ENCODE peak calls at places on chromosomes 11 and 22, in ten cellular contexts. One of them, this sample, is unnamed.

GRCh38 chr11:128714881-128715280 is 21.0 kb downstream of the FLI1 start:
- DNase-seq in NCI-H82: no peak
- DNase-seq in stomach: no peak
- DNase-seq in H9: no peak
- DNase-seq in left cardiac atrium: no peak
- DNase-seq in ELR: peak; percentile 95
- DNase-seq in MM.1S: no peak
- DNase-seq in CD8-positive, alpha-beta memory T cell: no peak
- DNase-seq in effector CD4-positive, alpha-beta T cell: no peak
- DNase-seq in IMR-90: peak; percentile 97
- DNase-seq in this sample: no peak

GRCh38 chr11:127224276-127224675 is 223.7 kb upstream of the KIRREL3 start:
- DNase-seq in IMR-90: no peak
- DNase-seq in H9: no peak
- DNase-seq in MM.1S: no peak
- DNase-seq in left cardiac atrium: no peak
- DNase-seq in CD8-positive, alpha-beta memory T cell: no peak
- DNase-seq in ELR: no peak
- DNase-seq in stomach: no peak
- DNase-seq in effector CD4-positive, alpha-beta T cell: no peak
- DNase-seq in NCI-H82: no peak
- DNase-seq in this sample: no peak

GRCh38 chr11:96854425-96854824 is 464.6 kb downstream of the JRKL start:
- DNase-seq in NCI-H82: no peak
- DNase-seq in MM.1S: no peak
- DNase-seq in ELR: no peak
- DNase-seq in CD8-positive, alpha-beta memory T cell: no peak
- DNase-seq in stomach: no peak
- DNase-seq in IMR-90: no peak
- DNase-seq in H9: no peak
- DNase-seq in left cardiac atrium: no peak
- DNase-seq in effector CD4-positive, alpha-beta T cell: no peak
- DNase-seq in this sample: no peak

GRCh38 chr11:73654482-73655021 is 8.2 kb downstream of the PLEKHB1 start:
- DNase-seq in MM.1S: no peak
- DNase-seq in effector CD4-positive, alpha-beta T cell: no peak
- DNase-seq in NCI-H82: no peak
- DNase-seq in stomach: no peak
- DNase-seq in left cardiac atrium: no peak
- DNase-seq in IMR-90: no peak
- DNase-seq in CD8-positive, alpha-beta memory T cell: no peak
- DNase-seq in H9: no peak
- DNase-seq in ELR: no peak
- DNase-seq in this sample: no peak

GRCh38 chr11:69402251-69402892 is 79.1 kb upstream of the LINC01488 start:
- DNase-seq in left cardiac atrium: no peak
- DNase-seq in MM.1S: no peak
- DNase-seq in ELR: no peak
- DNase-seq in CD8-positive, alpha-beta memory T cell: no peak
- DNase-seq in H9: no peak
- DNase-seq in stomach: no peak
- DNase-seq in effector CD4-positive, alpha-beta T cell: no peak
- DNase-seq in IMR-90: no peak
- DNase-seq in NCI-H82: no peak
- DNase-seq in this sample: no peak

GRCh38 chr22:48761546-48761945 is 1066.1 kb downstream of the BRD1 start:
- DNase-seq in H9: peak; percentile 10
- DNase-seq in effector CD4-positive, alpha-beta T cell: no peak
- DNase-seq in left cardiac atrium: no peak
- DNase-seq in IMR-90: no peak
- DNase-seq in ELR: no peak
- DNase-seq in stomach: peak; percentile 15
- DNase-seq in MM.1S: no peak
- DNase-seq in NCI-H82: no peak
- DNase-seq in CD8-positive, alpha-beta memory T cell: no peak
- DNase-seq in this sample: no peak

GRCh38 chr11:19199766-19200165 is 2.0 kb downstream of the CSRP3 start:
- DNase-seq in stomach: no peak
- DNase-seq in ELR: no peak
- DNase-seq in H9: no peak
- DNase-seq in NCI-H82: no peak
- DNase-seq in MM.1S: no peak
- DNase-seq in effector CD4-positive, alpha-beta T cell: no peak
- DNase-seq in IMR-90: no peak
- DNase-seq in CD8-positive, alpha-beta memory T cell: no peak
- DNase-seq in left cardiac atrium: no peak
- DNase-seq in this sample: no peak

GRCh38 chr11:69317401-69318092 is 23.6 kb downstream of the MYEOV start:
- DNase-seq in NCI-H82: no peak
- DNase-seq in MM.1S: no peak
- DNase-seq in ELR: peak; percentile 50
- DNase-seq in stomach: no peak
- DNase-seq in left cardiac atrium: no peak
- DNase-seq in CD8-positive, alpha-beta memory T cell: no peak
- DNase-seq in H9: no peak
- DNase-seq in effector CD4-positive, alpha-beta T cell: no peak
- DNase-seq in IMR-90: peak; percentile 47
- DNase-seq in this sample: no peak

GRCh38 chr11:114377612-114378267 is 22.6 kb downstream of the C11orf71 start:
- DNase-seq in effector CD4-positive, alpha-beta T cell: no peak
- DNase-seq in stomach: no peak
- DNase-seq in left cardiac atrium: no peak
- DNase-seq in IMR-90: peak; percentile 87
- DNase-seq in NCI-H82: no peak
- DNase-seq in CD8-positive, alpha-beta memory T cell: no peak
- DNase-seq in ELR: peak; percentile 95
- DNase-seq in H9: no peak
- DNase-seq in MM.1S: no peak
- DNase-seq in this sample: no peak

GRCh38 chr11:36746886-36747710 is 149.1 kb upstream of the RAG2 start:
- DNase-seq in stomach: peak; percentile 89
- DNase-seq in left cardiac atrium: peak; percentile 77
- DNase-seq in MM.1S: peak; percentile 90
- DNase-seq in IMR-90: peak; percentile 92
- DNase-seq in H9: peak; percentile 90
- DNase-seq in effector CD4-positive, alpha-beta T cell: peak; percentile 66
- DNase-seq in CD8-positive, alpha-beta memory T cell: peak; percentile 69
- DNase-seq in NCI-H82: peak; percentile 95
- DNase-seq in ELR: peak; percentile 90
- DNase-seq in this sample: peak; percentile 84

GRCh38 chr11:46335858-46336600 is 11.2 kb upstream of the DGKZ start:
- DNase-seq in H9: no peak
- DNase-seq in MM.1S: no peak
- DNase-seq in effector CD4-positive, alpha-beta T cell: no peak
- DNase-seq in stomach: no peak
- DNase-seq in CD8-positive, alpha-beta memory T cell: no peak
- DNase-seq in IMR-90: no peak
- DNase-seq in NCI-H82: no peak
- DNase-seq in left cardiac atrium: no peak
- DNase-seq in ELR: peak; percentile 37
- DNase-seq in this sample: no peak

GRCh38 chr22:35155403-35156025 is 89.6 kb downstream of the ISX start:
- DNase-seq in H9: no peak
- DNase-seq in NCI-H82: peak; percentile 28
- DNase-seq in stomach: no peak
- DNase-seq in IMR-90: no peak
- DNase-seq in effector CD4-positive, alpha-beta T cell: no peak
- DNase-seq in left cardiac atrium: no peak
- DNase-seq in MM.1S: no peak
- DNase-seq in CD8-positive, alpha-beta memory T cell: no peak
- DNase-seq in ELR: no peak
- DNase-seq in this sample: no peak

GRCh38 chr22:46547883-46548244 is 10.4 kb upstream of the CELSR1 start:
- DNase-seq in ELR: peak; percentile 95
- DNase-seq in CD8-positive, alpha-beta memory T cell: no peak
- DNase-seq in NCI-H82: no peak
- DNase-seq in MM.1S: no peak
- DNase-seq in left cardiac atrium: peak; percentile 82
- DNase-seq in effector CD4-positive, alpha-beta T cell: no peak
- DNase-seq in IMR-90: peak; percentile 92
- DNase-seq in H9: no peak
- DNase-seq in stomach: no peak
- DNase-seq in this sample: no peak

GRCh38 chr11:11757871-11758270 is 83.9 kb upstream of the USP47 start:
- DNase-seq in effector CD4-positive, alpha-beta T cell: no peak
- DNase-seq in CD8-positive, alpha-beta memory T cell: no peak
- DNase-seq in MM.1S: no peak
- DNase-seq in left cardiac atrium: no peak
- DNase-seq in NCI-H82: peak; percentile 32
- DNase-seq in stomach: no peak
- DNase-seq in ELR: no peak
- DNase-seq in H9: no peak
- DNase-seq in IMR-90: no peak
- DNase-seq in this sample: no peak

GRCh38 chr11:65639623-65640482 is 2.0 kb downstream of the SIPA1 start:
- DNase-seq in left cardiac atrium: no peak
- DNase-seq in H9: no peak
- DNase-seq in effector CD4-positive, alpha-beta T cell: peak; percentile 75
- DNase-seq in CD8-positive, alpha-beta memory T cell: peak; percentile 95
- DNase-seq in IMR-90: no peak
- DNase-seq in stomach: no peak
- DNase-seq in ELR: no peak
- DNase-seq in MM.1S: no peak
- DNase-seq in NCI-H82: no peak
- DNase-seq in this sample: peak; percentile 85

GRCh38 chr11:19553683-19554333 is 158.8 kb upstream of the NAV2 start:
- DNase-seq in H9: peak; percentile 78
- DNase-seq in NCI-H82: peak; percentile 79
- DNase-seq in IMR-90: peak; percentile 62
- DNase-seq in left cardiac atrium: peak; percentile 84
- DNase-seq in stomach: peak; percentile 89
- DNase-seq in CD8-positive, alpha-beta memory T cell: peak; percentile 35
- DNase-seq in MM.1S: peak; percentile 85
- DNase-seq in effector CD4-positive, alpha-beta T cell: peak; percentile 60
- DNase-seq in ELR: peak; percentile 76
- DNase-seq in this sample: no peak

GRCh38 chr22:28283025-28283654 is 364.1 kb upstream of the PITPNB start:
- DNase-seq in ELR: peak; percentile 31
- DNase-seq in NCI-H82: peak; percentile 55
- DNase-seq in CD8-positive, alpha-beta memory T cell: no peak
- DNase-seq in stomach: no peak
- DNase-seq in IMR-90: peak; percentile 52
- DNase-seq in H9: no peak
- DNase-seq in MM.1S: no peak
- DNase-seq in effector CD4-positive, alpha-beta T cell: no peak
- DNase-seq in left cardiac atrium: no peak
- DNase-seq in this sample: no peak

GRCh38 chr11:102749101-102749725 is 24.5 kb upstream of the MMP8 start:
- DNase-seq in ELR: no peak
- DNase-seq in MM.1S: no peak
- DNase-seq in CD8-positive, alpha-beta memory T cell: no peak
- DNase-seq in H9: no peak
- DNase-seq in NCI-H82: no peak
- DNase-seq in stomach: no peak
- DNase-seq in IMR-90: no peak
- DNase-seq in effector CD4-positive, alpha-beta T cell: no peak
- DNase-seq in left cardiac atrium: no peak
- DNase-seq in this sample: no peak

GRCh38 chr11:120308081-120308480 is 17.0 kb upstream of the TLCD5 start:
- DNase-seq in H9: no peak
- DNase-seq in left cardiac atrium: no peak
- DNase-seq in NCI-H82: no peak
- DNase-seq in ELR: no peak
- DNase-seq in CD8-positive, alpha-beta memory T cell: no peak
- DNase-seq in effector CD4-positive, alpha-beta T cell: no peak
- DNase-seq in IMR-90: no peak
- DNase-seq in MM.1S: no peak
- DNase-seq in stomach: no peak
- DNase-seq in this sample: no peak